ENCODE peak calls at places on chromosomes 11 and 22, in four cellular contexts. One of them, this sample, is unnamed. For H3K79me2, the result is how much of the 10 kb centered on the place peaks cover.

GRCh38 chr22:27682438-27682837 is 119.1 kb downstream of the MN1 start:
- DNase-seq in H1: peak
- DNase-seq in astrocyte: no peak
- DNase-seq in K562: peak
- DNase-seq in this sample: peak

GRCh38 chr22:46673205-46673604 is 53.0 kb downstream of the GRAMD4 start:
- DNase-seq in K562: no peak
- DNase-seq in H1: no peak
- DNase-seq in astrocyte: no peak
- DNase-seq in this sample: no peak

GRCh38 chr11:116177521-116178220 is 595.1 kb downstream of the BUD13 start:
- DNase-seq in K562: no peak
- DNase-seq in H1: peak
- DNase-seq in astrocyte: no peak
- DNase-seq in this sample: no peak

GRCh38 chr22:37906364-37907008 is 389 bp downstream of the MICALL1 start:
- DNase-seq in H1: peak
- DNase-seq in K562: peak
- DNase-seq in astrocyte: no peak
- DNase-seq in this sample: peak

GRCh38 chr11:47165294-47165840 is 11.3 kb downstream of the ARFGAP2 start:
- DNase-seq in astrocyte: no peak
- DNase-seq in H1: no peak
- DNase-seq in K562: no peak
- DNase-seq in this sample: no peak

GRCh38 chr22:28983788-28984441 is 77.7 kb downstream of the C22orf31 start:
- DNase-seq in K562: no peak
- DNase-seq in H1: no peak
- DNase-seq in astrocyte: no peak
- DNase-seq in this sample: peak

GRCh38 chr22:27113211-27114030 is 456.0 kb downstream of the MIAT start:
- DNase-seq in K562: no peak
- DNase-seq in H1: no peak
- DNase-seq in astrocyte: peak
- DNase-seq in this sample: no peak

GRCh38 chr11:15327786-15328231 is 213.1 kb downstream of the INSC start:
- DNase-seq in H1: peak
- DNase-seq in K562: peak
- DNase-seq in astrocyte: peak
- DNase-seq in this sample: peak

GRCh38 chr11:113201055-113201818 is 113.1 kb upstream of the TTC12 start:
- DNase-seq in K562: no peak
- DNase-seq in H1: no peak
- DNase-seq in astrocyte: no peak
- DNase-seq in this sample: peak

GRCh38 chr22:19431641-19432091 is at the start of gene HIRA:
- DNase-seq in astrocyte: peak
- DNase-seq in K562: peak
- DNase-seq in H1: peak
- DNase-seq in this sample: peak

GRCh38 chr11:73804712-73805111 is 17.0 kb downstream of the MRPL48 start:
- DNase-seq in H1: no peak
- DNase-seq in astrocyte: no peak
- DNase-seq in K562: no peak
- DNase-seq in this sample: no peak

GRCh38 chr22:28710112-28710888 is 30.7 kb upstream of the TTC28 start:
- DNase-seq in K562: no peak
- DNase-seq in astrocyte: peak
- DNase-seq in H1: no peak
- DNase-seq in this sample: no peak

GRCh38 chr11:20031155-20032001 is 128.9 kb downstream of the DBX1 start:
- DNase-seq in K562: no peak
- DNase-seq in H1: no peak
- DNase-seq in astrocyte: peak
- DNase-seq in this sample: peak

GRCh38 chr11:113991718-113992458 is 17.0 kb downstream of the HTR3A start:
- DNase-seq in H1: no peak
- DNase-seq in astrocyte: no peak
- DNase-seq in K562: no peak
- DNase-seq in this sample: no peak

GRCh38 chr22:46054091-46054877 is 77.3 kb upstream of the WNT7B start:
- DNase-seq in K562: no peak
- DNase-seq in astrocyte: peak
- DNase-seq in H1: no peak
- DNase-seq in this sample: no peak

GRCh38 chr11:121630041-121630440 is 177.3 kb upstream of the SORL1-AS1 start:
- DNase-seq in astrocyte: peak
- DNase-seq in H1: no peak
- DNase-seq in K562: no peak
- DNase-seq in this sample: no peak

GRCh38 chr22:22702159-22702873 is 57.9 kb downstream of the GGTLC2 start:
- DNase-seq in H1: no peak
- DNase-seq in K562: peak
- DNase-seq in astrocyte: no peak
- DNase-seq in this sample: peak

GRCh38 chr11:86116386-86116726 is 47.5 kb upstream of the PICALM start:
- DNase-seq in K562: no peak
- DNase-seq in astrocyte: peak
- DNase-seq in H1: no peak
- DNase-seq in this sample: no peak

GRCh38 chr11:87726511-87726910 is 448.7 kb downstream of the RAB38 start:
- DNase-seq in astrocyte: peak
- DNase-seq in K562: no peak
- DNase-seq in H1: no peak
- DNase-seq in this sample: no peak

GRCh38 chr11:115778928-115779650 is 274.9 kb upstream of the CADM1 start:
- DNase-seq in H1: no peak
- DNase-seq in K562: no peak
- DNase-seq in astrocyte: peak
- DNase-seq in this sample: no peak

GRCh38 chr11:18986744-18987143 is 47.5 kb upstream of the MRGPRX1 start:
- DNase-seq in astrocyte: no peak
- DNase-seq in K562: no peak
- DNase-seq in H1: no peak
- DNase-seq in this sample: no peak

GRCh38 chr11:61695917-61696316 is 15.7 kb downstream of the DAGLA start:
- DNase-seq in astrocyte: peak
- DNase-seq in K562: no peak
- DNase-seq in H1: peak
- DNase-seq in this sample: no peak

GRCh38 chr11:45335434-45335833 is 49.3 kb upstream of the SYT13 start:
- DNase-seq in H1: peak
- DNase-seq in astrocyte: no peak
- DNase-seq in K562: no peak
- DNase-seq in this sample: no peak

GRCh38 chr11:102177974-102178631 is 67.9 kb downstream of the YAP1 start:
- DNase-seq in K562: no peak
- DNase-seq in astrocyte: peak
- DNase-seq in H1: no peak
- DNase-seq in this sample: no peak

DNA sequence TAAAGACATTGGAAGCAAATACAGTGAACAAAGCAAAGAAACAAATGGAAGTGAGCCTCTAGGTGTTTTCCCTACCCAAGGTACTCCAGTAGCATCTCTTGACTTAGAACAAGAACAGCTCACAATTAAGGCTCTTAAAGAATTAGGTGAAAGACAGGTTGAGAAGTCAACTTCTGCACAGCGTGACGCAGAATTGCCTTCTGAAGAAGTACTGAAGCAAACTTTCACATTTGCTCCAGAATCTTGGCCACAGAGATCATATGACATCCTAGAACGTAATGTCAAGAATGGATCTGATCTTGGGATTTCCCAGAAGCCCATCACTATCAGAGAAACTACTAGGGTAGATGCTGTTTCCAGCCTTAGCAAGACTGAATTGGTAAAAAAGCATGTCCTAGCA is 39.3 kb downstream of the RTN3 start:
- DNase-seq in astrocyte: no peak
- DNase-seq in K562: no peak
- DNase-seq in H1: no peak
- DNase-seq in this sample: no peak
- H3K79me2 ChIP-seq in astrocyte: under half
- H3K79me2 ChIP-seq in K562: half or more
- H3K79me2 ChIP-seq in H1: under half
- H3K79me2 ChIP-seq in this sample: half or more

DNA sequence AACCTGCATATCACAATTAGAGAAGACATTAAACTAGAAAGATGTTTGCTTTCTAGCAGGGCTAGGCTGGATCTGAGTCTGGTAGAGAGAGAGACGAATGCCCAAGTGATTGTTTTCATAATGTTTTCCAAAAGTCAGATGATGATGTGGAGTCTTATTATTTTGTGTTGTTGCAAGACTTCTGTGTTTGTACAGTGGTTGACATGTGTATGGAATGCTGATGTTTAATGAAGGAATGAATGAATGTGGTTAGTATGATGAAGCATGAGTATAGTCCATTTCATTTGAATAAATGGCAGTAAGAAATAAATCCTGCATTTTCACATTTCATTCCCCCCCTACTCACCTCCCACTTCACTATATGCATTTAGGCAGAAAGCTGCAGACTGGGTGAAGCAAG is 69.6 kb downstream of the PPP2R1B start:
- DNase-seq in astrocyte: peak
- DNase-seq in K562: no peak
- DNase-seq in H1: no peak
- DNase-seq in this sample: no peak
- H3K27ac ChIP-seq in astrocyte: peak
- H3K27ac ChIP-seq in K562: no peak
- H3K27ac ChIP-seq in H1: no peak
- H3K27ac ChIP-seq in this sample: no peak

DNA sequence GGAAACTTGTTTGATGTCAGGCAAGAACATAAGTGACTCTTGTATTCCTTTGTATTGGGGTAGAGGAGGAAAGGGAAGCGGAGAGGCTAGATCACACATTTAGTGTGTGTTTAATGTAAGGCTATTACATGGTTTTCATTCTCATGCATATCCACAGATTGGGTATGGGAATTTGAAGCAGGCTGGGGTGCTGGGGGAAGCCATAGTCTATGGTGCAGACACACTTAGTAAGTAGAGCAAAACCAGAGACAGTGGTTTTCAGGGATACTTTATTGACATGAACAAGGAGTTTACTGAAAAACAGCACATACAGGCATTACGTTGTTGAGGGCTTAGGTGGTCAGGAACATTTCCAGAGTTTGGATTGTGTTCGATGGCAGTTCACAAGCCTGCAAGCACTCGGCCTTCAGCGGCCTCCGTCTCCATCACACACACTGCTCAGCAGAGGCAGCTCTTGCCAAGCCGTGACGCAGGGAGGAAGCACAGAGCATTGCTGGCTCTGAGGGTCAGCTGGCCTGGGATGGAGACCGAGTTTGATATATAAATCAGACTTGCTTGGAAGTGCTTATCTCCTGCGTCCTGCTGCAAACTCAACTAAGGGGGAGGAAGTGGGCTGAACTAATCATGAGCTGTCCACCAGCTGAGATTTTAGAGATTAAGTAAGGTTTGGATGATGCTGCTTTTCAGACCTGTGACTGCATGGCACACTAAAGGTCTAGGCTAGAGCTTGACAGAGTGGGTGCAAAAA is 25.3 kb downstream of the SCN3B start:
- DNase-seq in astrocyte: peak
- DNase-seq in K562: peak
- DNase-seq in H1: no peak
- DNase-seq in this sample: no peak
- TF ChIP-seq CTCF in astrocyte: no peak
- TF ChIP-seq CTCF in K562: no peak
- TF ChIP-seq CTCF in H1: no peak
- TF ChIP-seq CTCF in this sample: no peak

GRCh38 chr22:35861451-35861850 is 143.8 kb downstream of the APOL5 start:
- DNase-seq in H1: no peak
- DNase-seq in astrocyte: no peak
- DNase-seq in K562: no peak
- DNase-seq in this sample: no peak
- H3K79me2 ChIP-seq in H1: under half
- H3K79me2 ChIP-seq in astrocyte: half or more
- H3K79me2 ChIP-seq in K562: under half
- H3K79me2 ChIP-seq in this sample: half or more

GRCh38 chr11:80593981-80594380 is 1153.2 kb upstream of the TENM4 start:
- DNase-seq in astrocyte: peak
- DNase-seq in K562: no peak
- DNase-seq in H1: no peak
- DNase-seq in this sample: no peak

GRCh38 chr11:80592546-80592945 is 1151.7 kb upstream of the TENM4 start:
- DNase-seq in K562: no peak
- DNase-seq in H1: no peak
- DNase-seq in astrocyte: no peak
- DNase-seq in this sample: no peak

GRCh38 chr11:80596291-80596810 is 1155.5 kb upstream of the TENM4 start:
- DNase-seq in K562: no peak
- DNase-seq in astrocyte: peak
- DNase-seq in H1: no peak
- DNase-seq in this sample: no peak

GRCh38 chr11:80598905-80599304 is 1158.1 kb upstream of the TENM4 start:
- DNase-seq in astrocyte: no peak
- DNase-seq in K562: no peak
- DNase-seq in H1: no peak
- DNase-seq in this sample: no peak

GRCh38 chr11:80595011-80595410 is 1154.2 kb upstream of the TENM4 start:
- DNase-seq in K562: no peak
- DNase-seq in H1: no peak
- DNase-seq in astrocyte: peak
- DNase-seq in this sample: no peak
- H3K27ac ChIP-seq in K562: no peak
- H3K27ac ChIP-seq in H1: no peak
- H3K27ac ChIP-seq in astrocyte: peak
- H3K27ac ChIP-seq in this sample: no peak

DNA sequence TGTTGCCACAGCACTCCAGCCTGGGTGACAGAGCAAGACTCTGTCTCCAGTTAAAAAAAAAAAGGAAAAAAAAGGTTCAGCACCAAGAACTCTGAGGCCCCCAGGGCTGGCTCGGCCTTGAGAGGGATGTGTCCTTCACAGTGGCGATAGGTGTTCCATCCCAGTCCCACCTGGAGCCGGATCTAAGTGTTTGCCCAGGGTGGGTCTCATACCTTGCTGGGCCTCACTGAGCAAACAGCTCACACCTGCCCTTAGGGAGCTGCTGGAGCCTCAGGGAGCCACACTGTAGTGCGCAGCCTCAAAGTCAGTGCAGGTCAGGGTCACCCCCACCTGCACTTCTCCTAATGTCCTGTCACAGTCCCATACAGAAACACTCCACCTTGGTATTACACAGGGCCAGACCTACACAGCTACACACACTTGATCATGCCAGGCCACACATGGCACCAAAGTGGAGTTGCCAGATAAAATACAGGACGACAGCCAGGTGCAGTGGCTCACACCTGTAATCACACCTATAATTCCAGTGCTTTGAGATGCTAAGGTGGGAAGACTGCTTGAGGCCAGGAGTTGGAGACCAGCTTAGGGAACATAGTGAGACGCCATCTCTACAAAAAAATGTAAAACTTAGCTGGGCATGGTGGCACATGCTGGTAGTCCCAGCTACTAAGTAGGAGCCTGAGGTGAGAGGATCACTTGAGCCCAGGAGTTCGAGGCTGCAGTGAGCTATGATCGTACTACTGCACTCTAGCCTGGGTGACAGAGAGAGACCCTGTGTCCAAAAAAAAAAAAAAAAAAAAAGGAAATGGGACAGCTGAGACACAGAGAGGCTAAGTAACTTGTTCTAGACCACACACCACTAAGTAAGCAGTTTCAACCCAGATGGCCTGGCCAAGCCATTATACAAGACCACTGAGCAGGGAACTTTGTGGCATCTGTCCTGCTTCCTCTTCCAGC is 7.3 kb downstream of the STARD10 start:
- DNase-seq in K562: no peak
- DNase-seq in astrocyte: no peak
- DNase-seq in H1: no peak
- DNase-seq in this sample: peak
- TF ChIP-seq CTCF in K562: no peak
- TF ChIP-seq CTCF in astrocyte: no peak
- TF ChIP-seq CTCF in H1: no peak
- TF ChIP-seq CTCF in this sample: no peak

This sample was measured in neural progenitor cell.